ENCODE peak calls at places on chromosomes 16 and 17, in six cellular contexts. Q is anterior cingulate cortex; R is ovary; J is AG08396; L is left ventricle myocardium superior; T is stimulated activated naive CD8-positive, alpha-beta T cell treated with anti-CD3 and anti-CD28 coated beads, Interleukin-15, amount 100 ng/mL, for 72 hours. S is an unnamed sample.

GRCh38 chr17:1039511-1040215 is 42.7 kb downstream of the TIMM22 start:
- DNase-seq in Q (no peak), R (no peak), J (no peak), L (peak), T (no peak), S (peak)

GRCh38 chr17:51795401-51795800 is 363.1 kb downstream of the CA10 start:
- DNase-seq in Q (no peak), R (no peak), J (no peak), L (no peak), T (no peak), S (no peak)

GRCh38 chr17:48571024-48571818 is 6.9 kb downstream of the HOXB4 start:
- DNase-seq in Q (no peak), R (no peak), J (no peak), L (no peak), T (no peak), S (no peak)

GRCh38 chr16:2854700-2855309 is 3.2 kb downstream of the PRSS22 start:
- DNase-seq in Q (no peak), R (no peak), J (no peak), L (no peak), T (no peak), S (no peak)

GRCh38 chr16:89210904-89211515 is 6.5 kb upstream of the ZNF778 start:
- DNase-seq in Q (no peak), R (no peak), J (no peak), L (no peak), T (no peak), S (no peak)

GRCh38 chr17:8152981-8153549 is 861 bp upstream of the PER1 start:
- DNase-seq in Q (no peak), R (peak), J (no peak), L (peak), T (no peak), S (no peak)

GRCh38 chr17:34241062-34241461 is 14.0 kb upstream of the CCL2 start:
- DNase-seq in Q (no peak), R (no peak), J (no peak), L (peak), T (no peak), S (peak)

GRCh38 chr17:7903154-7904103 is 12.7 kb downstream of the RNF227 start:
- DNase-seq in Q (no peak), R (no peak), J (no peak), L (no peak), T (no peak), S (no peak)

GRCh38 chr16:12959072-12959471 is 57.7 kb downstream of the SHISA9 start:
- DNase-seq in Q (no peak), R (no peak), J (no peak), L (no peak), T (no peak), S (no peak)

GRCh38 chr17:37818689-37819088 is 73.8 kb upstream of the HNF1B start:
- DNase-seq in Q (no peak), R (no peak), J (no peak), L (no peak), T (no peak), S (no peak)

GRCh38 chr17:50923611-50924010 is 57.5 kb upstream of the TOB1 start:
- DNase-seq in Q (no peak), R (no peak), J (no peak), L (no peak), T (no peak), S (no peak)

GRCh38 chr16:86545927-86546637 is 9.0 kb downstream of the MTHFSD start:
- DNase-seq in Q (no peak), R (no peak), J (no peak), L (no peak), T (no peak), S (no peak)

GRCh38 chr16:30551781-30552180 is 6.4 kb downstream of the ZNF764 start:
- DNase-seq in Q (no peak), R (no peak), J (no peak), L (no peak), T (peak), S (no peak)

GRCh38 chr17:10205549-10206185 is 7.3 kb upstream of the GAS7 start:
- DNase-seq in Q (no peak), R (no peak), J (no peak), L (no peak), T (no peak), S (no peak)

GRCh38 chr16:84749815-84750214 is 50.0 kb downstream of the USP10 start:
- DNase-seq in Q (no peak), R (no peak), J (no peak), L (no peak), T (no peak), S (no peak)

GRCh38 chr17:9531080-9531479 is 44.5 kb downstream of the STX8 start:
- DNase-seq in Q (no peak), R (no peak), J (no peak), L (no peak), T (no peak), S (no peak)

GRCh38 chr17:79622776-79623175 is 11.9 kb upstream of the RBFOX3 start:
- DNase-seq in Q (no peak), R (no peak), J (no peak), L (no peak), T (no peak), S (no peak)

S was measured in Ammon's horn.